ENCODE peak calls at places on chromosomes 5 and 9, in five cellular contexts. J is effector memory CD4-positive, alpha-beta T cell; K is CD8-positive, alpha-beta T cell; P is tibial nerve; A is heart right ventricle. O is an unnamed sample.

GRCh38 chr5:57174850-57175525 is 1.1 kb downstream of the GPBP1 start:
- DNase-seq in J (no peak), K (no peak), P (no peak), A (no peak), O (no peak)

GRCh38 chr5:123670981-123671557 is 159.1 kb downstream of the CSNK1G3 start:
- DNase-seq in J (no peak), K (no peak), P (peak; percentile 48), A (no peak), O (no peak)

GRCh38 chr5:16542275-16542674 is 74.5 kb downstream of the RETREG1 start:
- DNase-seq in J (no peak), K (no peak), P (no peak), A (no peak), O (no peak)

GRCh38 chr5:9654886-9655285 is 24.7 kb upstream of the TAS2R1 start:
- DNase-seq in J (no peak), K (no peak), P (no peak), A (no peak), O (no peak)

GRCh38 chr9:108347463-108348153 is 508.2 kb downstream of the ACTL7B start:
- DNase-seq in J (no peak), K (no peak), P (no peak), A (no peak), O (no peak)

GRCh38 chr9:98391884-98392283 is 136.4 kb upstream of the TBC1D2 start:
- DNase-seq in J (no peak), K (no peak), P (no peak), A (no peak), O (no peak)

GRCh38 chr5:93174930-93175329 is 406.1 kb downstream of the NR2F1-AS1 start:
- DNase-seq in J (no peak), K (no peak), P (no peak), A (no peak), O (no peak)

GRCh38 chr9:104108315-104108714 is 14.2 kb downstream of the SMC2 start:
- DNase-seq in J (no peak), K (no peak), P (no peak), A (no peak), O (no peak)

GRCh38 chr5:34859253-34859652 is 20.3 kb downstream of the TTC23L start:
- DNase-seq in J (no peak), K (no peak), P (no peak), A (no peak), O (no peak)

GRCh38 chr5:112581811-112582320 is 155.8 kb upstream of the APC start:
- DNase-seq in J (no peak), K (no peak), P (no peak), A (no peak), O (no peak)

GRCh38 chr5:80760178-80760577 is 105.4 kb upstream of the DHFR start:
- DNase-seq in J (no peak), K (no peak), P (no peak), A (no peak), O (no peak)
- H3K4me1 ChIP-seq in J (peaks cover 31% of the 10 kb centered on the region), K (peaks cover 24% of the 10 kb centered on the region), P (peaks cover 6% of the 10 kb centered on the region), A (no peaks in the 10 kb centered on the region), O (peaks cover 30% of the 10 kb centered on the region)

GRCh38 chr5:128038641-128039040 is 44.9 kb upstream of the SLC12A2 start:
- DNase-seq in J (no peak), K (no peak), P (no peak), A (no peak), O (no peak)
- H3K27ac ChIP-seq in J (no peak overlapping the region), K (no peak overlapping the region), P (no peak overlapping the region), A (no peak overlapping the region), O (no peak overlapping the region)

GRCh38 chr5:33793836-33794549 is 97.8 kb downstream of the ADAMTS12 start:
- DNase-seq in J (no peak), K (no peak), P (no peak), A (no peak), O (no peak)
- H3K4me3 ChIP-seq in J (no peak overlapping the region), K (no peak overlapping the region), P (no peak overlapping the region), A (no peak overlapping the region), O (no peak overlapping the region)

GRCh38 chr5:68222824-68223354 is 7.3 kb downstream of the PIK3R1 start:
- DNase-seq in J (no peak), K (no peak), P (no peak), A (no peak), O (no peak)

GRCh38 chr5:68220914-68221313 is 5.4 kb downstream of the PIK3R1 start:
- DNase-seq in J (no peak), K (no peak), P (no peak), A (no peak), O (no peak)

GRCh38 chr5:68220260-68220659 is 4.7 kb downstream of the PIK3R1 start:
- DNase-seq in J (no peak), K (no peak), P (no peak), A (no peak), O (no peak)

GRCh38 chr5:68221488-68221887 is 5.9 kb downstream of the PIK3R1 start:
- DNase-seq in J (no peak), K (no peak), P (no peak), A (no peak), O (no peak)

DNA sequence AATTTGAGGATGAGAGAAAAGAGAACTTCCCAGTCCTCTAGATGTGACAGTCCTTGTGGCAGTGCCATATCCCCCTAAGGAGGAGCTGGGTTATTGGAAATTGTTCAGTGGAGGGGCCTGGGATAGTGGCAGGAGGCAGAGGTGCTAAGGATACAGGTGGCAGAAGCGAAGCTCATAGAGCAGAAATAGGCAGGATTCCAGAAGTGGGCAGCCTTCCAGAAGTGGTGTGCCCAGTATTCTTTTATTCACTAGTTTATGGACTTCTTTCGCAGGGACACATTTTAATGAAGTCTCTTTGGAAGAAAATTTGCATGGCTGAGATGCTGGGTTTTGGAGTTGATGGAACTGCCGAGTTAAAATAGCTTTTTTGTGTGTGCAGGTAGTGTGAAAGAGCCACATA is 6.8 kb downstream of the PIK3R1 start:
- DNase-seq in J (no peak), K (no peak), P (no peak), A (no peak), O (no peak)
- H3K4me1 ChIP-seq in J (peaks cover 24% of the 10 kb centered on the region), K (peaks cover 69% of the 10 kb centered on the region), P (peaks cover 46% of the 10 kb centered on the region), A (peaks cover 88% of the 10 kb centered on the region), O (peaks cover 72% of the 10 kb centered on the region)

GRCh38 chr5:71903826-71904225 is 184.8 kb downstream of the CARTPT start:
- DNase-seq in J (no peak), K (no peak), P (no peak), A (no peak), O (no peak)

GRCh38 chr5:71904852-71905251 is 185.8 kb downstream of the CARTPT start:
- DNase-seq in J (no peak), K (no peak), P (no peak), A (no peak), O (no peak)

GRCh38 chr5:71905804-71906711 is 187.0 kb downstream of the CARTPT start:
- DNase-seq in J (no peak), K (no peak), P (no peak), A (no peak), O (no peak)

GRCh38 chr5:71907589-71908145 is 188.6 kb downstream of the CARTPT start:
- DNase-seq in J (no peak), K (no peak), P (no peak), A (no peak), O (no peak)

DNA sequence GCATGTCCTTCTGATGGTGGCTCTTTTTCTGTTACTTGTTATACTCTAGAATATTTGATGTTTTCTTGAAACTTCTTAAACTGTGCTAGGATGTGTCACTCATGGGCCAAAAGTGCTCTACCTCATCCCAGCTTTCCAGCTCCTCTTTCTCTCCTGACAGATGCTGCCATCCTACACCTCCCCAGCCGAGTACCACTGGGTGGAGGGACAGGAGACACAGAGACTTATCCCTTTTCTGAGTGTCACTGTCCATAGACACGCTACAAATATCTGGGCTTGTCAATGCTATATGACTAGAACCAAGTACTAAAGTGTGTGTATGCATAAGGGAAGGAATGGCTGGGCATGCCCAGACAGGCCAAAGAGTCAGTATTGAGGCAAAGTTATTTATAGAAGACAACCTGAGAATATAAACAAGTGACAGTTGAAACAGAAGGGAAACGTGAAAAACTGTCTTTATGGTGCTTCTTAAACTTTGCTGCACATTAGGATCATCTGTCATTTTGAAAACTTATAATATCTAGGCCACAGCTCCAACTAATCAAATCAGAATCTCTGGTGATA is 188.0 kb downstream of the CARTPT start:
- DNase-seq in J (no peak), K (no peak), P (no peak), A (no peak), O (no peak)
- H3K27ac ChIP-seq in J (no peak overlapping the region), K (no peak overlapping the region), P (no peak overlapping the region), A (no peak overlapping the region), O (no peak overlapping the region)

GRCh38 chr5:78757269-78758053 is 108.9 kb upstream of the LHFPL2 start:
- DNase-seq in J (no peak), K (no peak), P (peak; percentile 22), A (no peak), O (no peak)
- H3K4me3 ChIP-seq in J (no peak overlapping the region), K (no peak overlapping the region), P (no peak overlapping the region), A (no peak overlapping the region), O (no peak overlapping the region)

GRCh38 chr9:106969696-106970095 is 106.7 kb downstream of the ZNF462 start:
- DNase-seq in J (no peak), K (no peak), P (no peak), A (no peak), O (no peak)

GRCh38 chr9:106964329-106964728 is 101.4 kb downstream of the ZNF462 start:
- DNase-seq in J (no peak), K (no peak), P (no peak), A (no peak), O (no peak)

GRCh38 chr9:106964822-106965525 is 102.0 kb downstream of the ZNF462 start:
- DNase-seq in J (no peak), K (no peak), P (no peak), A (no peak), O (no peak)

GRCh38 chr9:106963684-106964083 is 100.7 kb downstream of the ZNF462 start:
- DNase-seq in J (no peak), K (no peak), P (no peak), A (no peak), O (no peak)

GRCh38 chr9:106966481-106966880 is 103.5 kb downstream of the ZNF462 start:
- DNase-seq in J (no peak), K (no peak), P (no peak), A (no peak), O (no peak)
- H3K4me1 ChIP-seq in J (no peaks in the 10 kb centered on the region), K (no peaks in the 10 kb centered on the region), P (no peaks in the 10 kb centered on the region), A (peaks cover 62% of the 10 kb centered on the region), O (peaks cover 4% of the 10 kb centered on the region)

O was measured in CD8-positive, alpha-beta memory T cell.